ENCODE peak calls at places on chromosomes 3 and 15, in seven cellular contexts. K is HEK293T; J is HT1080; C is EH; U is activated T-helper 1 cell treated with anti-CD3 and anti-CD28 coated beads, Interleukin-2, amount 50 U/mL, for 16 hours; Q is GM12878; X is activated T-cell treated with anti-CD3 and anti-CD28 coated beads, Interleukin-2, amount 50 U/mL, for 4 hours. M is an unnamed sample.

GRCh38 chr15:45456212-45457106 is 66.1 kb downstream of the SLC30A4 start:
- DNase-seq in X (peak), J (peak), Q (peak), C (peak), K (peak), U (peak), M (peak)

GRCh38 chr15:28101201-28101600 is 2.1 kb upstream of the OCA2 start:
- DNase-seq in C (no peak), J (no peak), K (no peak), U (no peak), Q (no peak), X (no peak), M (no peak)

GRCh38 chr3:123341871-123342630 is 106.8 kb downstream of the ADCY5 start:
- DNase-seq in Q (no peak), C (no peak), X (no peak), U (no peak), J (peak), K (no peak), M (no peak)

GRCh38 chr3:152073267-152073666 is 195.5 kb upstream of the MBNL1 start:
- DNase-seq in Q (no peak), U (no peak), X (no peak), J (peak), K (no peak), C (peak), M (no peak)

GRCh38 chr3:44845528-44846520 is 15.9 kb upstream of the TMEM42 start:
- DNase-seq in J (no peak), K (no peak), C (peak), Q (no peak), X (no peak), U (no peak), M (no peak)

GRCh38 chr15:88615303-88616107 is 5.6 kb upstream of the AEN start:
- DNase-seq in U (no peak), K (no peak), C (no peak), X (no peak), Q (no peak), J (no peak), M (no peak)

GRCh38 chr15:48643776-48644497 is 1.6 kb downstream of the FBN1 start:
- DNase-seq in C (peak), Q (no peak), X (no peak), K (no peak), U (no peak), J (peak), M (no peak)

GRCh38 chr3:114155370-114155821 is 23.5 kb downstream of the DRD3 start:
- DNase-seq in X (peak), C (peak), K (peak), U (no peak), J (peak), Q (no peak), M (no peak)

GRCh38 chr3:192885374-192885773 is 32.3 kb downstream of the MB21D2 start:
- DNase-seq in Q (no peak), J (peak), X (no peak), K (no peak), C (no peak), U (no peak), M (no peak)

GRCh38 chr3:72969766-72970165 is 26.8 kb upstream of the PPP4R2 start:
- DNase-seq in Q (no peak), J (no peak), C (peak), X (no peak), K (no peak), U (no peak), M (no peak)

GRCh38 chr3:158725348-158725966 is 6.8 kb downstream of the RARRES1 start:
- DNase-seq in J (peak), X (no peak), K (no peak), Q (no peak), U (no peak), C (peak), M (no peak)

GRCh38 chr3:184135911-184136260 is 728 bp downstream of the EIF2B5 start:
- DNase-seq in J (no peak), X (no peak), K (no peak), U (no peak), C (no peak), Q (no peak), M (no peak)

M was measured in breast epithelium.